ENCODE peak calls at places on chromosomes 1 and 21, in six cellular contexts. Z is left ventricle myocardium inferior, V is hepatocyte, L is body of pancreas, F is kidney, J is ascending aorta. H is an unnamed sample.

GRCh38 chr1:67953301-67953700 is 97.1 kb downstream of the DIRAS3 start:
- DNase-seq in Z (no peak), V (no peak), L (no peak), F (no peak), J (no peak), H (no peak)

GRCh38 chr1:67652800-67653199 is 32.2 kb upstream of the GADD45A start:
- DNase-seq in Z (no peak), V (no peak), L (no peak), F (no peak), J (no peak), H (peak; percentile 79)

GRCh38 chr1:44417351-44418021 is 12.4 kb downstream of the RNF220 start:
- DNase-seq in Z (peak; percentile 40), V (peak; percentile 54), L (no peak), F (peak; percentile 77), J (peak; percentile 69), H (no peak)

GRCh38 chr1:201633811-201634210 is 94.9 kb downstream of the NAV1 start:
- DNase-seq in Z (no peak), V (no peak), L (no peak), F (no peak), J (no peak), H (no peak)

GRCh38 chr1:52904590-52905375 is 16.8 kb downstream of the ECHDC2 start:
- DNase-seq in Z (no peak), V (no peak), L (peak; percentile 27), F (no peak), J (no peak), H (no peak)

GRCh38 chr21:37467082-37467481 is 100.5 kb downstream of the DYRK1A start:
- DNase-seq in Z (no peak), V (no peak), L (no peak), F (no peak), J (no peak), H (no peak)

GRCh38 chr1:117600325-117600916 is 5.4 kb upstream of the TENT5C start:
- DNase-seq in Z (no peak), V (no peak), L (no peak), F (no peak), J (peak; percentile 55), H (no peak)

GRCh38 chr1:220038640-220039039 is 7.7 kb downstream of the EPRS1 start:
- DNase-seq in Z (no peak), V (no peak), L (no peak), F (no peak), J (no peak), H (no peak)

GRCh38 chr1:233549917-233550316 is 64.0 kb upstream of the KCNK1 start:
- DNase-seq in Z (no peak), V (no peak), L (no peak), F (no peak), J (no peak), H (no peak)

GRCh38 chr1:3871451-3871805 is 14.2 kb downstream of the DFFB start:
- DNase-seq in Z (no peak), V (no peak), L (no peak), F (no peak), J (no peak), H (no peak)

GRCh38 chr1:94279048-94279447 is 41.7 kb upstream of the ARHGAP29 start:
- DNase-seq in Z (no peak), V (no peak), L (no peak), F (no peak), J (no peak), H (no peak)

GRCh38 chr1:32742132-32742947 is 39.8 kb upstream of the SYNC start:
- DNase-seq in Z (no peak), V (peak; percentile 67), L (peak; percentile 63), F (peak; percentile 87), J (no peak), H (no peak)

GRCh38 chr1:151976868-151977267 is 16.8 kb downstream of the S100A10 start:
- DNase-seq in Z (no peak), V (no peak), L (no peak), F (no peak), J (no peak), H (no peak)

GRCh38 chr1:65049941-65050713 is 83.8 kb upstream of the JAK1 start:
- DNase-seq in Z (no peak), V (no peak), L (no peak), F (no peak), J (no peak), H (no peak)

GRCh38 chr1:209616366-209617046 is 33.0 kb downstream of the CAMK1G start:
- DNase-seq in Z (no peak), V (no peak), L (no peak), F (no peak), J (no peak), H (no peak)

GRCh38 chr1:232149302-232150201 is 480.4 kb downstream of the SIPA1L2 start:
- DNase-seq in Z (no peak), V (no peak), L (no peak), F (no peak), J (no peak), H (peak; percentile 38)

GRCh38 chr21:30695956-30696355 is 22.6 kb downstream of the KRTAP21-3 start:
- DNase-seq in Z (no peak), V (no peak), L (no peak), F (no peak), J (no peak), H (no peak)

GRCh38 chr1:110171134-110171733 is 20.9 kb downstream of the SLC6A17 start:
- DNase-seq in Z (no peak), V (no peak), L (no peak), F (no peak), J (no peak), H (no peak)

GRCh38 chr1:32769524-32770220 is 47.5 kb downstream of the YARS1 start:
- DNase-seq in Z (no peak), V (no peak), L (no peak), F (peak; percentile 70), J (no peak), H (no peak)

GRCh38 chr1:225767591-225768540 is 9.8 kb upstream of the SRP9 start:
- DNase-seq in Z (peak; percentile 83), V (peak; percentile 28), L (peak; percentile 69), F (peak; percentile 93), J (peak; percentile 83), H (peak; percentile 51)

GRCh38 chr1:31954607-31955283 is 16.6 kb upstream of the PTP4A2 start:
- DNase-seq in Z (peak; percentile 83), V (peak; percentile 87), L (peak; percentile 49), F (peak; percentile 90), J (peak; percentile 96), H (peak; percentile 95)

GRCh38 chr1:212858461-212859265 is 588 bp downstream of the FLVCR1 start:
- DNase-seq in Z (peak; percentile 16), V (peak; percentile 45), L (peak; percentile 20), F (peak; percentile 76), J (no peak), H (no peak)

GRCh38 chr1:119784127-119784781 is 15.5 kb upstream of the HMGCS2 start:
- DNase-seq in Z (peak; percentile 61), V (no peak), L (peak; percentile 60), F (no peak), J (peak; percentile 70), H (no peak)

GRCh38 chr1:219347376-219347775 is 173.7 kb downstream of the LYPLAL1 start:
- DNase-seq in Z (no peak), V (no peak), L (no peak), F (no peak), J (no peak), H (no peak)

GRCh38 chr1:36703526-36704208 is 221.0 kb upstream of the CSF3R start:
- DNase-seq in Z (peak; percentile 71), V (peak; percentile 91), L (peak; percentile 78), F (peak; percentile 88), J (peak; percentile 68), H (peak; percentile 18)

GRCh38 chr1:76238094-76238551 is 163.6 kb downstream of the ST6GALNAC3 start:
- DNase-seq in Z (no peak), V (no peak), L (no peak), F (no peak), J (no peak), H (no peak)

GRCh38 chr1:40720493-40720892 is 29.0 kb downstream of the NFYC start:
- DNase-seq in Z (no peak), V (no peak), L (no peak), F (no peak), J (no peak), H (no peak)

GRCh38 chr1:40723196-40723955 is 31.9 kb downstream of the NFYC start:
- DNase-seq in Z (no peak), V (no peak), L (no peak), F (no peak), J (no peak), H (no peak)

GRCh38 chr1:40717065-40717464 is 25.6 kb downstream of the NFYC start:
- DNase-seq in Z (no peak), V (no peak), L (no peak), F (no peak), J (no peak), H (no peak)

GRCh38 chr1:40717960-40718359 is 26.5 kb downstream of the NFYC start:
- DNase-seq in Z (no peak), V (no peak), L (no peak), F (no peak), J (no peak), H (no peak)

GRCh38 chr1:40722622-40723021 is 31.1 kb downstream of the NFYC start:
- DNase-seq in Z (no peak), V (no peak), L (no peak), F (no peak), J (no peak), H (no peak)
- TF ChIP-seq CTCF in Z (no peak), V (no peak), L (no peak), F (no peak), J (no peak), H (no peak)

GRCh38 chr1:235673981-235674380 is 24.4 kb upstream of the GNG4 start:
- DNase-seq in Z (no peak), V (no peak), L (no peak), F (no peak), J (no peak), H (no peak)
- H3K9me3 ChIP-seq in Z (peaks cover 44% of the 10 kb centered on the region), V (no peaks in the 10 kb centered on the region), L (no peaks in the 10 kb centered on the region), F (peaks cover 3% of the 10 kb centered on the region), J (peaks cover 40% of the 10 kb centered on the region), H (peaks cover 23% of the 10 kb centered on the region)

DNA sequence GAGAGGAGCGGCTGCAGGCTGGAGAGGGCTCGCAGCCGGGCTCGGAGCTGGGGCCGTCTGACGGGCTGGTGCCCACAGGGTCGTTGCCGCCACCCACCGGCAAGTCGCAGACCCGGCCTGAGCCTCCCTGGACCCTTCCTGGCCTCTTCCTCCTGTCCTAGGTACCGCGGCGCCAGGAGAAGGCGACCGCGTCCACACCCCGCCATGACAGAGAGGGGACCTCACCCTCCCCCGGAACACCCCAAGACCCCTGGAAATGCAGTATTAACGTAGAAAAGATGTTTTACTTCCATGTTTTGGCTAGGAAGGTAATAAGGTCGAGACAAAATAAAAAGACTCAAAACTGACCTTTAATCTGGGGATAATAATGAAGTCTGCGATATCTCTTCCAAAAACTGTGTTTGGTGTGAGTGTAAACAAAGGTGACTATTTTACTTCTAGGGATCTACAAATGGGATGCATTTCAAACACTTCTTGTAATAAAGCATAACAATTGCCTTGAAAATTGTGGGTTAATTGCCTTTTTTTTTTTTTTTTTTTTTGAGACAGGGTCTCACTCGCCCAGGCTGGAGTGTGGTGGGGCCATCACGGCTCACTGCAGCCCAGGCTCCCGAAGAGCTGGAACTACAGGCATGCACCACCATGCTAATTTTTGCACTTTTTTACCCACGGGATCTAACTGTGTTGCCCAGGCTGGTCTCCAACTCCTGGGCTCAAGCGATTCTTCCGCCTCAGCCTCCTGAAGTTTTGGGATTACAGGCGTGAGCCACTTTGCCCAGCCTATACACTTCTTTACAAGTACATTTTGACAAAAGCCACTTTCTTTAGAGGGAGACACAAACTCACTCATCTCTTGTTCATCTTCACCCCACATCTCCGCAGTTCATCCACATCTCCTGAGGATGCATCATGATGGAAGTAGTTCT is 838 bp upstream of the RSRP1 start:
- DNase-seq in Z (no peak), V (no peak), L (no peak), F (no peak), J (no peak), H (no peak)
- TF ChIP-seq CTCF in Z (no peak), V (peak; percentile 40), L (no peak), F (no peak), J (peak; percentile 3), H (peak; percentile 17)

GRCh38 chr1:11507309-11507708 is 28.4 kb downstream of the DISP3 start:
- DNase-seq in Z (no peak), V (no peak), L (no peak), F (no peak), J (no peak), H (no peak)
- H3K9me3 ChIP-seq in Z (peaks cover 66% of the 10 kb centered on the region), V (peaks cover 23% of the 10 kb centered on the region), L (no peaks in the 10 kb centered on the region), F (peaks cover 3% of the 10 kb centered on the region), J (peaks cover 24% of the 10 kb centered on the region), H (peaks cover 5% of the 10 kb centered on the region)